ENCODE peak calls at places on chromosomes 7 and 10, in four cellular contexts. N is OCI-LY7; X is uterus; J is CD8-positive, alpha-beta memory T cell. A is an unnamed sample. For H3K4me1 and H3K9me3, the result is how much of the 10 kb centered on the place peaks cover.

GRCh38 chr10:110077436-110078120 is 69.8 kb downstream of the ADD3 start:
- DNase-seq in N (no peak), X (no peak), J (no peak), A (peak)

GRCh38 chr7:99012722-99013121 is 131.2 kb downstream of the SMURF1 start:
- DNase-seq in N (no peak), X (no peak), J (no peak), A (no peak)

GRCh38 chr7:136228185-136228584 is 251.0 kb upstream of the MTPN start:
- DNase-seq in N (no peak), X (no peak), J (no peak), A (no peak)

GRCh38 chr7:36764929-36765328 is 40.6 kb upstream of the AOAH start:
- DNase-seq in N (no peak), X (no peak), J (no peak), A (no peak)

GRCh38 chr7:105448181-105448580 is 59.5 kb upstream of the SRPK2 start:
- DNase-seq in N (no peak), X (no peak), J (no peak), A (no peak)

GRCh38 chr7:45402480-45403218 is 171.5 kb upstream of the ADCY1 start:
- DNase-seq in N (no peak), X (no peak), J (no peak), A (no peak)

GRCh38 chr10:6035101-6035834 is 26.9 kb downstream of the IL2RA start:
- DNase-seq in N (no peak), X (no peak), J (no peak), A (no peak)

GRCh38 chr10:69757553-69758309 is 44.0 kb upstream of the COL13A1 start:
- DNase-seq in N (no peak), X (no peak), J (no peak), A (no peak)

GRCh38 chr7:133009853-133010252 is 72.0 kb downstream of the CHCHD3 start:
- DNase-seq in N (no peak), X (no peak), J (no peak), A (no peak)

GRCh38 chr10:123141791-123142700 is 5.9 kb upstream of the HMX2 start:
- DNase-seq in N (no peak), X (no peak), J (no peak), A (no peak)

GRCh38 chr10:107898392-107898791 is 733.9 kb upstream of the SORCS1 start:
- DNase-seq in N (no peak), X (no peak), J (no peak), A (no peak)

GRCh38 chr7:25260862-25261454 is 32.7 kb upstream of the NPVF start:
- DNase-seq in N (peak), X (no peak), J (no peak), A (peak)

GRCh38 chr7:128030263-128030998 is 806 bp downstream of the LRRC4 start:
- DNase-seq in N (no peak), X (no peak), J (no peak), A (no peak)

GRCh38 chr7:92840309-92840708 is 3.9 kb upstream of the CDK6 start:
- DNase-seq in N (no peak), X (no peak), J (no peak), A (no peak)

GRCh38 chr10:106401161-106401560 is 763.3 kb downstream of the SORCS1 start:
- DNase-seq in N (no peak), X (no peak), J (no peak), A (no peak)

GRCh38 chr10:120394446-120394845 is 62.6 kb upstream of the PLPP4 start:
- DNase-seq in N (no peak), X (no peak), J (no peak), A (no peak)

GRCh38 chr7:52088008-52088787 is 771.6 kb upstream of the COBL start:
- DNase-seq in N (no peak), X (no peak), J (no peak), A (no peak)

GRCh38 chr7:96400518-96400917 is 78.6 kb upstream of the SLC25A13 start:
- DNase-seq in N (no peak), X (no peak), J (no peak), A (no peak)

GRCh38 chr7:144830024-144830785 is 5.6 kb downstream of the TPK1 start:
- DNase-seq in N (no peak), X (no peak), J (no peak), A (no peak)

GRCh38 chr7:17005277-17005676 is 123.5 kb upstream of the AGR3 start:
- DNase-seq in N (no peak), X (no peak), J (no peak), A (no peak)

GRCh38 chr10:8416192-8416701 is 361.8 kb downstream of the GATA3 start:
- DNase-seq in N (no peak), X (no peak), J (peak), A (peak)

GRCh38 chr7:48113270-48113669 is 24.2 kb downstream of the UPP1 start:
- DNase-seq in N (no peak), X (no peak), J (no peak), A (no peak)

GRCh38 chr7:90821961-90822620 is 226.0 kb downstream of the CDK14 start:
- DNase-seq in N (no peak), X (no peak), J (no peak), A (no peak)

GRCh38 chr7:114370177-114370576 is 44.4 kb upstream of the FOXP2 start:
- DNase-seq in N (no peak), X (no peak), J (no peak), A (no peak)

GRCh38 chr7:5673125-5673524 is 108.3 kb downstream of the RNF216 start:
- DNase-seq in N (no peak), X (no peak), J (no peak), A (no peak)

GRCh38 chr10:76492026-76492425 is 1060.6 kb downstream of the LRMDA start:
- DNase-seq in N (no peak), X (no peak), J (no peak), A (no peak)

GRCh38 chr10:27504897-27505457 is 873 bp downstream of the RAB18 start:
- DNase-seq in N (peak), X (no peak), J (no peak), A (no peak)

GRCh38 chr10:51886438-51887068 is 187.2 kb upstream of the CSTF2T start:
- DNase-seq in N (no peak), X (no peak), J (no peak), A (no peak)

GRCh38 chr10:124197301-124198148 is 104.1 kb upstream of the CHST15 start:
- DNase-seq in N (no peak), X (no peak), J (no peak), A (no peak)

GRCh38 chr7:109986701-109987100 is 1104.2 kb upstream of the LRRN3 start:
- DNase-seq in N (no peak), X (no peak), J (no peak), A (no peak)

GRCh38 chr10:35421553-35422178 is 85.4 kb downstream of the CCNY start:
- DNase-seq in N (no peak), X (peak), J (no peak), A (no peak)

GRCh38 chr7:40382145-40382544 is 247.3 kb downstream of the SUGCT start:
- DNase-seq in N (no peak), X (no peak), J (no peak), A (no peak)

GRCh38 chr7:26948617-26949118 is 84.3 kb upstream of the SKAP2 start:
- DNase-seq in N (no peak), X (no peak), J (no peak), A (no peak)

GRCh38 chr7:94400643-94401042 is 5.9 kb downstream of the COL1A2 start:
- DNase-seq in N (no peak), X (no peak), J (no peak), A (no peak)

GRCh38 chr10:97685395-97685958 is 1.6 kb downstream of the AVPI1 start:
- DNase-seq in N (no peak), X (no peak), J (no peak), A (no peak)

GRCh38 chr7:120550494-120551048 is 277.6 kb downstream of the KCND2 start:
- DNase-seq in N (no peak), X (no peak), J (no peak), A (no peak)

GRCh38 chr7:26648429-26649015 is 215.9 kb downstream of the SKAP2 start:
- DNase-seq in N (no peak), X (no peak), J (no peak), A (no peak)

GRCh38 chr10:33293081-33293480 is 41.4 kb downstream of the NRP1 start:
- DNase-seq in N (no peak), X (no peak), J (no peak), A (no peak)

GRCh38 chr10:33293531-33294170 is 40.8 kb downstream of the NRP1 start:
- DNase-seq in N (no peak), X (no peak), J (no peak), A (no peak)

GRCh38 chr10:33298893-33299292 is 35.6 kb downstream of the NRP1 start:
- DNase-seq in N (no peak), X (no peak), J (no peak), A (no peak)

GRCh38 chr10:33298110-33298509 is 36.4 kb downstream of the NRP1 start:
- DNase-seq in N (no peak), X (no peak), J (no peak), A (no peak)

DNA sequence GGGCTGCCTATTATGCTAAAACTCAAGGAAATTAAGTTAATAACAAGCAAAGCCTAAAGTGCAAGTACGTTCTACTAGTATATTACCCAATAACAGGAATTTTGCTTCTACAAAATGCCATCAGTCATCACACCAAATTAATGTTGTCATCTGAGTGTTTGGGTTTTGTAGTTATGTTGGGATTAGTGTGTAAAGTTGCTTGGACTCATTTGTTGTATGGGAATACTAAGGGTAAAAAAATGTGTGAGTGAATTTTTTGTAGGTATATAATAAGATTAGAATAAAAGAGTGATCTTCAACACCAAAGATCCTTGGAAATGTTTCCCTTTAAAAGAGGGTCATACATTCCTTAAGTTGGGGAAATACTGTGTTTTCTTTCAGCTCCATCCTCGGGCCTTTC is 38.6 kb downstream of the NRP1 start:
- DNase-seq in N (no peak), X (no peak), J (no peak), A (no peak)
- H3K4me1 ChIP-seq in N (under half), X (under half), J (under half), A (under half)

DNA sequence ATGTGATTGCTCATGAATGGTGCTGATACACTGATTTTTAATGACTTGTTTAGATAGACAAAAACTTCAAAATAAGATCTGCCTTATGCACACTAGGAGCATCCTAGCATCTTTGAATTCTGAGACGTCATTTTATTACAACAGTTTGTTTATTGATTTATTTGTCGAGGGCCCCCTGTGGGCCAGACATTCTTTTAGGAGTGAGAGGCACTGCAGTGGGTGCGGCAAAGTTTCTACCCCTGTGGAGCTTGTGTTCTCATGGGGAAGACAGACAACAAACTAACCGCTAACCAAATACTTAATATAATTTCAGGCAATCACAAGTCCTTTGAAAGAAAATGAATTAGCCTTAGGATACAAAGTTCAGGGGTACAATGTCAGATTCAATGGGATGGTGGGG is 363.1 kb downstream of the RPS24 start:
- DNase-seq in N (no peak), X (no peak), J (no peak), A (no peak)
- H3K4me3 ChIP-seq in N (no peak), X (no peak), J (no peak), A (no peak)

GRCh38 chr7:28037220-28038010 is 143.2 kb downstream of the JAZF1 start:
- DNase-seq in N (no peak), X (peak), J (no peak), A (no peak)
- H3K9me3 ChIP-seq in N (under half), X (under half), J (under half), A (under half)

DNA sequence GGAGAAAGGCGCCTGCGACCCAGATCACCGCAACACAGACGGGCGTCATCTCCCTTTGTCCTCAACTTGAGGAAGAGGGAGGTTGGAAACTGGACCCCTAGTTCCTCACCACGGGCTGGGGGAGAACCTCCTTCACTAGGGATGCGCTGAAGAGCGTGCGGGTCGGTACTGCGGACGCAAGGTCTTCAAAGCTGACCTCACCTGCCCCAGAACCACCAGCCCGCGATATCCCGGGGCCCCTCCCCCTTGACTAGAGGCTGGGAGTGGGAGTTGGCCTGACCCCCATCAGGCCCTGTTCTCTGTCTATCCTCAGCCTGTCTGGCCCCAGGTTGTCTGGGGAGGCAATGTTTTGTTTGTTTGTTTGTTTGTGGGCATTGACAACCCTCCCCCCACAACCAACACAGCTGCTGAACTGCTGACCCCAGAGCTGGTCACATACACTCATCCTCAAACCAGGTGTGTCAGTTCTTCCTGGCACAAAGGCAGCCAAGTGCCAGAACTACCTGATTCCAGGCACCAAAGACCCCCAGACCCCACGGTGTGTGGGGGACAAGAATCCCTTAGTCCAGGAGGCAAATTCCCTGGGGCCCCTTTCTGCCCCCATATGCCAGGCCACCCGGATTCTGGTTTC is 2.9 kb downstream of the NPM3 start:
- DNase-seq in N (peak), X (no peak), J (no peak), A (no peak)
- H3K4me1 ChIP-seq in N (under half), X (under half), J (half or more), A (half or more)

DNA sequence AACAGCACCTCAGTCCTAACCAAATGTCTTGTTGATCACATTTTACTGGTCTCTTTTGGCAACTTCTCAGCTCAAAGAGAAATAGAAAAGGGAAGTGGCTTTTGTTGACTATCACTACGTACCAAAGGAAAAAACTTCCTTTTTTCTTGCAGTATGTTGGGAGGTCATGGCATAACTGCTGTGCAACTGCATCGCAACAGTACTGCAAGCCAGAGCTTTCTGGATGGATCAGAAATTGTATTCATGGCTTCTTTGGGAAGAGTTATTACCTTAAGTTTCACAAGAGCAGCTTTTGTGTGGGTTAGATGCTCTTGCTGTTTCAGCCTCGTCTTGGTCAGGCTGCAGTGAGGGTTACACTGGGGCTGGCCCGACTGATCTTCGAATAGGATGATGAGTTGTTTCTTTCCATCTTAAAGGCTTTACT is 153.3 kb downstream of the CELF2 start:
- DNase-seq in N (peak), X (no peak), J (no peak), A (no peak)
- H3K4me3 ChIP-seq in N (no peak), X (no peak), J (peak), A (peak)

DNA sequence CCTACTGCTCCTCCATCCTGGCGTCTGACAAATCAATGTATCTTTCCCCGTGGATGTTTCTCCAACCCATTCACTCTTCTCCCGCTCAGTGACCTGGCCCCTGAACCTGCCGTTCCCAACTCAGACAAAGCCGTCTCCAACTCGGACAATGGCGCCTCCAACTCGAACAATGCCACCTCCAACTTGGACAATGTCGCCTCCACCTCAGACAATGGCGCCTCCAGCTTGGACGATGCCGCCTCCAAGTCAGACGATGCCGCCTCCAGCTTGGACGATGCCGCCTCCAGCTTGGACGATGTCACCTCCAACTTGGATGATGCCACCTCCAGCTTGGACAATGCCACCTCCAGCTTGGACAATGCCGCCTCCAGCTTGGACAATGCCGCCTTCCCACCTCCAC is 608.6 kb downstream of the DNAJB6 start:
- DNase-seq in N (no peak), X (no peak), J (no peak), A (no peak)
- H3K9me3 ChIP-seq in N (under half), X (under half), J (under half), A (under half)

DNA sequence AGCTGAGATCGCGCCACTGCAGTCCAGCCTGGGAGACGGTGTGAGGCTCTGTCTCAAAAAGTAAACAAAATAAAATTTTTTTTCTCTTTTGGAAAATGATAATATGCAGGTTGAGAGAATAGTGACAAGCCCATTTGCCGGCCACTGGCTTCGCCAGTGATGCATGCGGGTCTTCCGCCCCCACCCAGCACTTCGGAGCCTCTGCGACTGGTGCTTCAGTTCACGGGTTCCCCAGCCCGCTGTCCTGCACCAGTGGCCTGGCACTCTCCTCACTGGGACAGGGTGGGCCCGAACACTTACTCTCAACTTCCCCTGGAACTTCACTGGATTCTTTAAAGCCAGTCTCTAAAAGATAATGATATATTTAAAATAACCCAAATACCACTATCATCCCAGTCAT is 2.7 kb downstream of the SUN1 start:
- DNase-seq in N (no peak), X (no peak), J (no peak), A (no peak)
- H3K4me1 ChIP-seq in N (under half), X (under half), J (under half), A (under half)

DNA sequence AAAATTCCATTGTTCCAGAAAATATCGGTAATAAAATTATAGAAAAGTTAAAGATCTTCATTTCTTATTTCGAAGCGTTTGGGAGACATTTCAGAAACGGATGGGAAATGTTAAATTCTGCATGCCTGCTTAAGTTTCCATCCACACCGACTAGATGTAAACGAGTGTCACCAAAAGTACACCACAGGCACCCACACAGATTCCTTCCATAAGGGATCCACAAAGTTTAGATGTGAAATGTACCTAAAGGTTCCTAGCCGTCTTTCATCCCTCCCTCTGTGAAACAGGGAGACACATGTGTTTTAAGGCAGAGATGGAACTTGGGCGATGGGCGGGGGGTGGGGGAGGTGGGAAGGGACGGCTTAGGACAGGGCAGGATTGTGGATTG is 621 bp upstream of the CAV1 start:
- DNase-seq in N (no peak), X (no peak), J (no peak), A (no peak)
- H3K4me3 ChIP-seq in N (no peak), X (peak), J (no peak), A (no peak)

GRCh38 chr10:130994845-130995244 is 316.7 kb downstream of the TCERG1L start:
- DNase-seq in N (no peak), X (no peak), J (no peak), A (no peak)
- H3K9me3 ChIP-seq in N (under half), X (under half), J (under half), A (under half)

A was measured in naive thymus-derived CD4-positive, alpha-beta T cell.